ENCODE peak calls at places on chromosome 19, in five cellular contexts. K is heart left ventricle, F is adrenal gland, J is vagina, A is body of pancreas. N is an unnamed sample.

GRCh38 chr19:14333101-14333871 is 48.0 kb upstream of the ADGRE5 start:
- DNase-seq in K (peak; percentile 66), F (no peak), J (no peak), A (no peak), N (no peak)

GRCh38 chr19:38228005-38228377 is 4.0 kb upstream of the DPF1 start:
- DNase-seq in K (no peak), F (no peak), J (no peak), A (no peak), N (no peak)

GRCh38 chr19:53463263-53463662 is 4.3 kb upstream of the ZNF813 start:
- DNase-seq in K (peak; percentile 79), F (peak; percentile 46), J (no peak), A (peak; percentile 7), N (no peak)

GRCh38 chr19:3250675-3251074 is 26.2 kb downstream of the CELF5 start:
- DNase-seq in K (no peak), F (no peak), J (no peak), A (peak; percentile 7), N (peak; percentile 47)

GRCh38 chr19:1863638-1864479 is 480 bp upstream of the KLF16 start:
- DNase-seq in K (peak; percentile 96), F (peak; percentile 91), J (no peak), A (peak; percentile 89), N (peak; percentile 96)

GRCh38 chr19:46515879-46516350 is 20.2 kb upstream of the PNMA8B start:
- DNase-seq in K (no peak), F (no peak), J (no peak), A (no peak), N (peak; percentile 28)

GRCh38 chr19:2602391-2603181 is 99.9 kb downstream of the GNG7 start:
- DNase-seq in K (peak; percentile 88), F (no peak), J (no peak), A (peak; percentile 94), N (no peak)

GRCh38 chr19:38394488-38394887 is 6.0 kb downstream of the SPRED3 start:
- DNase-seq in K (no peak), F (no peak), J (no peak), A (no peak), N (peak; percentile 54)

GRCh38 chr19:14006766-14007562 is 844 bp upstream of the RFX1 start:
- DNase-seq in K (peak; percentile 93), F (peak; percentile 89), J (no peak), A (no peak), N (peak; percentile 96)

DNA sequence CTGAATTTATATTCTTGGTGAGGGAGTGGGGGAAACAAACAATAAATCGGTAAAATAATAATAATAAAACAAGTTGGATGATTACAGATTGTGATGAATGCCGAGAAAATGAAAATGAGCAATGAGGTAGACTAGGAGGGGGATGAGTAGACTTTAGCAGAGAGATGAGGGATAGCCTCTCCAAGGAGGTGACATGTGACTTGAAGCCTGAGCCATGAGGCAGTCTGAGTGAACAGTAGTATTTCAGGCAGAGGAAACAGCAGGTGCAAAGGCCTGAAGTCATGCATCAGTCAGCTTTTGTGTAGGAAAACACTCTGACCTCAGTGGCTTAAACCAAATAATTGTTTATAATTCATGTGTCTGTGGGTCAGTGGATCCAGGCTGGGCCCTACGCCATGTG is 4.6 kb downstream of the ZNF135 start:
- DNase-seq in K (no peak), F (no peak), J (no peak), A (no peak), N (no peak)
- TF ChIP-seq POLR2A in K (no peak), F (no peak), J (no peak), A (no peak), N (no peak)

DNA sequence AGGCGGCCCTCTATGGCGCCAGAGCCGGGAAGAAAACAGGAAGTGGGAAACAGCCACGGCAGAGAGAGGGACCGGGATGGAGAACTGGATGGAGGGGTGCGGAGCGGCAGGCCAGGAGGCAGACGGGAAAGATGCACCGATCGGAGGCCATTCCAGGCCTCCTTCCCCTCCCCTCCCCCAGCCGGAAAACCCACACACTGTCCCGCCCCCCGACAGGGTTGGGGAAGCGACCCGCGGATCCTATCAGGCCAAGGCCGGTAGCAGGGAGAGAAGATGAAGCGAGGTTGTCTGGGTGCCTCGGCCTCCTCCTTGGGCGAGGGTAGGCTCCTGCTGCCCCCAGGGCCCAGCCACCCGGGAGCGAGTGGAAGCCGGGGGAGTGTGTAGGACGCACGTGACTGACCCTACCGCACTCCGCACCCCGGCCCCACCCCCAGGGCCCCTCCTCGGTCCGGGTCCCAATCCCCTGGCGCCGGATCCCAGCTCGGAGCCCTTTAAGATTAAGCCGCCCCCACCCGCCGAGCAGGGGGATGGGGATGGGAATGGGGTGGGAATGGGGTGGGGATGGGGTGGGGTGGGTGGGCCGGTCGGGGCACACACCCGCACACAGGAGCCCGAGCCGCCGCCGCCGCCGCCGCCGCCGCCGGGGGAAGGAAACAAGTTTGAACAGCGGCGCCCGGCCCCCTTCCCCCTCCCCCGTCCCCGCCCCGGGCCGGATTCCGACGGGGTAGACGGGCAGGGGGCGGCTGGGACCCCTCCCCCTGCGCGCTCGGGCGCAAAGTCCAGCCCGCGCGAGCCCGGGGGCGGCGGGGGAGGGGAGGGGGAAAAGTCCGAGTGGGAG is 1.5 kb downstream of the ERF start:
- DNase-seq in K (peak; percentile 79), F (peak; percentile 81), J (no peak), A (peak; percentile 59), N (peak; percentile 64)
- TF ChIP-seq POLR2A in K (no peak), F (peak; percentile 42), J (peak; percentile 18), A (no peak), N (no peak)

DNA sequence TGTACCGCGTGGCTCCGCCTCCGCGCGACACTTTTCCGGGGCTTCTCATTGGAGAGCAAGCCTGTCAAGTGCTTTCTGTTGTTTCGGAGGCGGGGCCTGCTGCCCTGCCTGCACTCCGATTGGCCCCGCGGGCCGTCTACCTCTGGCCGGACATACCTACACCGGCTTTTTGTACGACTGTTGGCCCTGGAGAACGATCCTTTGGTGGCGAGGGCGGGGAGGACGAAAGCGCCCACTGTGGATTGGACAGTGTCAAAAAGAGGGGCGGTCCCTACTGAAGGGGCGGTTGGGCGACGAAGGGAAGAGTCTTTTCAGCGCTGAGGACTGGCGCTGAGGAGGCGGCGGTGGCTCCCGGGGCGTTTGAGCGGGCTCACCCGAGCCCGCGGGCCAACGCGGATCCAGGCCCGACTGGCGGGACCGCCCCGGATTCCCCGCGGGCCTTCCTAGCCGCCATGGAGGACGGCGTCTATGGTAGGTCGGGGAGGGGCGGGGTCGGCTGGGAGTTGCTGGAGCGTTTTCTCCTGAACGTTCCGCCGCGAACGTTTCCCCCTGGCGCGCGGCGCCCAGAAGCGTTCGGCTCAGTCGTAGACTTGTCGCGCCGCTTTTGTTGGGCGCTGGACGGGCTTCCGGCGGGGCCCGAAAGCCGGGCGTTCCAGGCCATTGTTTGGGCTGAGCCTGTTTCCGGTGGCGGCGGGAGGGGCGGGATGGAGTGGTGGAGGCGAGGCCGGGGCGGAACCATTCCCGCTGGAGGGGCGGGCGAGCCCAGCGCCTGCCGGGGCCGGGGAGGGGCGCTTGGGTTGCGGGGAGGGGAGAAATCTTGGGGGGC is at the start of gene CYTH2:
- DNase-seq in K (peak; percentile 100), F (peak; percentile 99), J (peak; percentile 100), A (peak; percentile 100), N (peak; percentile 100)
- TF ChIP-seq POLR2A in K (peak; percentile 84), F (peak; percentile 92), J (peak; percentile 90), A (peak; percentile 88), N (peak; percentile 97)

DNA sequence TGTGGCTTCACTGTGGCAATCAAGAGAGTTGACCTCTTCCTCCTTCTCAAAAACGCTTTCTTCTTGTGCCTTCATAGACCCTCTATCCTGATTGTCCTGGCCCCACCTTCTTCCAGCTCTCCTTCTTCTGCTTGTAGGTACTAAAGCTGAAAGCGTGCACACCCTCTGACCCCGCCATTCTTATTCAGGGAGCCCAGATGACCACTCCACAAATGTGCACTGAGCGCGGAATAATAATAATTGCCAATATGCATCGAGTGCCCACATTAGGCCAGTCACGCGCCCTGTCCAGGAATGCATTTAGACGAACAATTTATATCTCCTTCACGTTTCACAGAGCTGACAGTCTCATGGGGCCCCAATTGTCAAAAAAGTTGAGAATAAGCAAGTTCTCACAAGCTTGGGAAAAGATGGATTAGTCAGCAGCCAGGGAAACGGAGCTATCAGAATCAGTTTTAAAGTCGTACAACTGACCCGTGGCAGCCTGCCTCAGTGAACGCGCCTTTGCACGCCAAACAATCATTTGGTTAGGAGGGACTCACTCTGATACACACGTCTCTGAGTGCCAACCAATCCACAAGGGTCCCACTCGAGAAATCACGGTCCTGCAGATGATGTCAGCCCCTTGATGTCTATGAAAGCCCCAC is 36.7 kb upstream of the PEG3 start:
- DNase-seq in K (no peak), F (no peak), J (no peak), A (no peak), N (no peak)
- TF ChIP-seq POLR2A in K (no peak), F (no peak), J (no peak), A (no peak), N (no peak)

GRCh38 chr19:15353908-15354307 is 21.6 kb upstream of the BRD4 start:
- DNase-seq in K (no peak), F (no peak), J (no peak), A (no peak), N (no peak)
- TF ChIP-seq POLR2A in K (no peak), F (no peak), J (no peak), A (no peak), N (no peak)

DNA sequence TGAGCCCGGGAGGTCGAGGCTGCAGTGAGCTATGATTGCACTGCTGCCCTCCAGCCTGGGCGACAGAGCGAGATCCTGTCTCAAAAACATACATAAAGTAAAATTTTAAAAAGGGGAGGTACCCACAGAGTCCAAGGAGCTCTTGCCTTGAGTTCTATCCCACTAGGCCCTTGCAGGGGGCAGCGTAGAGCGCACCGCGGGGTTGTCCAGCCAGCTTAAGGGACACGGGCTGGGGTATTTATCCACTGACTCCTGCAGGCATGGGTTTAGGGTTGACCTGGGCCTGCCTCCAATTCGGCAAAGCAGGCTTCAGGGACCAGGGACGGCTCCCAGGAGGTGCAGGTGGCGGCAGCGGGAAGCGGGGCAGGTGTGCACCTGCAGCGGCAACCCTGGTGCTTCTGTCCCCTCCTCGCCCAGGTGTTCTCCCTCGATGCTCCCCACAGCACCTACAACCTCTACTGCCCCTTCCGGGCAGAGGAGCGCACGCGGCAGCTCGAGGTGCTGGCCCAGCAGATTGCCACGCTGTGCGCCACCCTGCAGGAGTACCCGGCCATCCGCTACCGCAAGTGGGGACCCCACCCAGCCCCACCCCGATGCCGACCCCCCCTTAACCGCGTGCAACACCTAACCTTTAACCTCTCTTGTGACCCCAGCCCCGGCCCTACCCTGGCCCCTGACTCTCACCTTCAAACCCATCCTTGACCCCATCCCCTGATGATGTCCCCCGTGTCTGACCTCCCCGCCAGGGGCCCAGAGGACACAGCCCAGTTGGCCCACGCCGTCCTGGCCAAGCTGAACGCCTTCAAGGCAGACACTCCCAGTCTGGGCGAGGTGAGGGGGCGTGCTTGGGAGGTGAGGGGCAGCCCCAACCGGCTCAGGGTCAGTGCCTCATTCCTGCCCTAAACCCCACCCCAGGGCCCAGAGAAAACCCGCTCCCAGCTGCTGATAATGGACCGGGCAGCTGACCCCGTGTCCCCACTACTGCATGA is 4.7 kb downstream of the STXBP2 start:
- DNase-seq in K (peak; percentile 42), F (no peak), J (no peak), A (no peak), N (no peak)
- TF ChIP-seq POLR2A in K (no peak), F (no peak), J (no peak), A (no peak), N (no peak)

GRCh38 chr19:6313398-6313969 is 19.9 kb downstream of the ACER1 start:
- DNase-seq in K (no peak), F (no peak), J (no peak), A (no peak), N (no peak)
- TF ChIP-seq POLR2A in K (no peak), F (no peak), J (no peak), A (no peak), N (no peak)